ENCODE peak calls at places on chromosomes 4 and X, in six cellular contexts. T is GM12878, M is neural progenitor cell, Z is IMR-90, E is PC-3, V is astrocyte. K is an unnamed sample. For H3K4me1 and H4K20me1, the result is how much of the 10 kb centered on the place peaks cover.

GRCh38 chrX:104137496-104137895 is 19.3 kb downstream of the SLC25A53 start:
- DNase-seq in E (peak), V (peak), Z (no peak), M (no peak), T (no peak), K (no peak)

GRCh38 chr4:165737309-165737972 is 135.6 kb upstream of the TLL1 start:
- DNase-seq in Z (no peak), V (no peak), E (peak), M (no peak), T (no peak), K (no peak)

GRCh38 chrX:55907968-55908607 is 190.5 kb downstream of the RRAGB start:
- DNase-seq in E (peak), Z (no peak), V (no peak), T (no peak), M (peak), K (no peak)

GRCh38 chr4:186781032-186781917 is 57.6 kb upstream of the FAT1 start:
- DNase-seq in E (peak), M (no peak), Z (peak), V (peak), T (no peak), K (peak)

GRCh38 chr4:8330821-8331566 is 61.4 kb downstream of the HTRA3 start:
- DNase-seq in E (no peak), T (no peak), Z (no peak), M (no peak), V (no peak), K (no peak)

GRCh38 chr4:174225247-174226054 is 58.0 kb downstream of the FBXO8 start:
- DNase-seq in V (no peak), Z (no peak), E (no peak), M (no peak), T (no peak), K (no peak)

GRCh38 chrX:41381685-41382084 is 47.7 kb downstream of the DDX3X start:
- DNase-seq in V (peak), T (no peak), E (peak), M (peak), Z (peak), K (no peak)

GRCh38 chrX:136193771-136194170 is 46.4 kb downstream of the FHL1 start:
- DNase-seq in M (no peak), V (no peak), Z (no peak), E (no peak), T (no peak), K (no peak)

GRCh38 chrX:15350329-15350996 is 15.1 kb upstream of the PIGA start:
- DNase-seq in M (peak), E (no peak), Z (no peak), T (no peak), V (no peak), K (no peak)

GRCh38 chr4:7553280-7553679 is 118.5 kb upstream of the PSAPL1 start:
- DNase-seq in M (no peak), E (no peak), Z (no peak), T (no peak), V (no peak), K (no peak)

GRCh38 chr4:1058198-1058996 is 47.0 kb downstream of the FGFRL1 start:
- DNase-seq in E (peak), M (no peak), T (no peak), Z (no peak), V (no peak), K (no peak)

GRCh38 chr4:58560736-58561135 is 1450.6 kb upstream of the IGFBP7 start:
- DNase-seq in Z (no peak), M (no peak), E (no peak), T (no peak), V (no peak), K (no peak)

GRCh38 chr4:102308032-102308799 is 37.1 kb downstream of the SLC39A8 start:
- DNase-seq in T (no peak), E (no peak), Z (no peak), V (no peak), M (no peak), K (no peak)

GRCh38 chrX:20347486-20347885 is 80.8 kb upstream of the RPS6KA3 start:
- DNase-seq in E (no peak), T (no peak), V (peak), M (no peak), Z (peak), K (no peak)

GRCh38 chr4:184313058-184313709 is 95.5 kb upstream of the ENPP6 start:
- DNase-seq in V (no peak), Z (no peak), E (no peak), M (no peak), T (no peak), K (no peak)

GRCh38 chr4:15990570-15991285 is 27.8 kb upstream of the FGFBP2 start:
- DNase-seq in E (peak), T (no peak), V (no peak), Z (no peak), M (no peak), K (no peak)

GRCh38 chrX:119105826-119106225 is 21.8 kb downstream of the KIAA1210 start:
- DNase-seq in T (no peak), M (no peak), E (peak), Z (peak), V (peak), K (no peak)

GRCh38 chrX:56795309-56795868 is 66.3 kb downstream of the NBDY start:
- DNase-seq in Z (no peak), M (no peak), E (no peak), V (no peak), T (no peak), K (no peak)

GRCh38 chr4:183147191-183147590 is 48.1 kb downstream of the WWC2 start:
- DNase-seq in M (no peak), T (no peak), E (no peak), Z (no peak), V (no peak), K (no peak)
- H3K4me1 ChIP-seq in M (under half), T (under half), E (under half), Z (under half), V (under half), K (under half)

GRCh38 chr4:75046226-75046625 is 113.3 kb downstream of the PARM1 start:
- DNase-seq in T (no peak), M (no peak), E (no peak), V (no peak), Z (no peak), K (no peak)

GRCh38 chr4:75042601-75043208 is 109.8 kb downstream of the PARM1 start:
- DNase-seq in T (no peak), Z (no peak), E (no peak), V (no peak), M (no peak), K (no peak)

GRCh38 chr4:75046641-75047040 is 113.7 kb downstream of the PARM1 start:
- DNase-seq in E (no peak), V (no peak), M (no peak), Z (no peak), T (no peak), K (no peak)

GRCh38 chr4:75051431-75051830 is 118.5 kb downstream of the PARM1 start:
- DNase-seq in Z (no peak), E (no peak), V (no peak), M (no peak), T (no peak), K (no peak)

GRCh38 chr4:75048208-75048879 is 115.4 kb downstream of the PARM1 start:
- DNase-seq in T (no peak), M (peak), E (peak), Z (no peak), V (no peak), K (no peak)
- TF ChIP-seq CTCF in T (peak), M (peak), E (peak), Z (peak), V (no peak), K (no peak)

GRCh38 chr4:21134994-21135393 is 434.7 kb downstream of the PACRGL start:
- DNase-seq in T (no peak), Z (no peak), M (peak), E (peak), V (peak), K (no peak)
- H4K20me1 ChIP-seq in T (under half), Z (under half), M (under half), E (under half), V (under half), K (under half)

DNA sequence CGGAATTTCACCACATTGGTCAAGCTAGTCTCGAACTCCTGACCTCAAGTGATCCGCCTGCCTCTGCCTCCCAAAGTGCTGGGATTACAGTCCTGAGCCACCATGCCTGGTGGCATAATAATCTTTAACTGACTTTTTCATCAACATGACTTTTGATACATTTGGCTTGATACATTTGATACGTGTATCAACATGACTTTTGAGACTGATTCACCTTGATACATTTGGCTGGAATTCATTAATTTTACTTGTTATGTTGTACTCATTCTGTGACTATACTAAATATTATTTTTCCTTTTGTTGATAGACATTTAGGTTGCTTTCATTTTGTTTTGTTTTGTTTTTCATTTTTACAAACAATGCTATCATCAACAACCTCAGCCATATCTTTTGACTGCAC is 6.3 kb downstream of the TMEM154 start:
- DNase-seq in M (no peak), T (no peak), Z (no peak), V (no peak), E (no peak), K (no peak)
- H3K4me1 ChIP-seq in M (under half), T (under half), Z (under half), V (under half), E (under half), K (under half)